ENCODE peak calls at places on chromosomes 12 and 14, in four cellular contexts. One of them, this sample, is unnamed.

GRCh38 chr12:122079532-122080081 is 1.1 kb downstream of the MLXIP start:
- DNase-seq in amygdala: no peak
- DNase-seq in cardiac muscle cell: no peak
- DNase-seq in hepatocyte: no peak
- DNase-seq in this sample: no peak

GRCh38 chr14:99213101-99213500 is 58.9 kb downstream of the BCL11B start:
- DNase-seq in amygdala: no peak
- DNase-seq in cardiac muscle cell: no peak
- DNase-seq in hepatocyte: no peak
- DNase-seq in this sample: no peak

GRCh38 chr14:95062220-95062619 is 95.1 kb downstream of the DICER1 start:
- DNase-seq in amygdala: no peak
- DNase-seq in cardiac muscle cell: no peak
- DNase-seq in hepatocyte: no peak
- DNase-seq in this sample: no peak

GRCh38 chr12:26346748-26347147 is 151.4 kb downstream of the SSPN start:
- DNase-seq in amygdala: no peak
- DNase-seq in cardiac muscle cell: peak; percentile 9
- DNase-seq in hepatocyte: no peak
- DNase-seq in this sample: no peak

GRCh38 chr14:22888662-22889061 is 5.6 kb downstream of the REM2 start:
- DNase-seq in amygdala: no peak
- DNase-seq in cardiac muscle cell: no peak
- DNase-seq in hepatocyte: no peak
- DNase-seq in this sample: no peak

GRCh38 chr12:26198742-26199141 is 3.4 kb downstream of the SSPN start:
- DNase-seq in amygdala: no peak
- DNase-seq in cardiac muscle cell: peak; percentile 51
- DNase-seq in hepatocyte: peak; percentile 31
- DNase-seq in this sample: no peak

GRCh38 chr14:68955164-68955921 is 23.8 kb downstream of the ACTN1 start:
- DNase-seq in amygdala: no peak
- DNase-seq in cardiac muscle cell: no peak
- DNase-seq in hepatocyte: no peak
- DNase-seq in this sample: no peak

GRCh38 chr14:44113769-44114730 is 393.0 kb downstream of the FSCB start:
- DNase-seq in amygdala: no peak
- DNase-seq in cardiac muscle cell: no peak
- DNase-seq in hepatocyte: no peak
- DNase-seq in this sample: no peak

GRCh38 chr12:108610856-108611605 is 13.1 kb upstream of the TMEM119 start:
- DNase-seq in amygdala: no peak
- DNase-seq in cardiac muscle cell: no peak
- DNase-seq in hepatocyte: no peak
- DNase-seq in this sample: no peak

GRCh38 chr12:25924535-25925001 is 33.9 kb upstream of the RASSF8 start:
- DNase-seq in amygdala: no peak
- DNase-seq in cardiac muscle cell: no peak
- DNase-seq in hepatocyte: no peak
- DNase-seq in this sample: no peak

GRCh38 chr12:102095677-102096263 is 24.1 kb downstream of the NUP37 start:
- DNase-seq in amygdala: no peak
- DNase-seq in cardiac muscle cell: peak; percentile 66
- DNase-seq in hepatocyte: peak; percentile 44
- DNase-seq in this sample: no peak

GRCh38 chr12:108693781-108694180 is 37.5 kb downstream of the CORO1C start:
- DNase-seq in amygdala: no peak
- DNase-seq in cardiac muscle cell: no peak
- DNase-seq in hepatocyte: no peak
- DNase-seq in this sample: no peak

GRCh38 chr12:30753761-30754382 is 879 bp downstream of the CAPRIN2 start:
- DNase-seq in amygdala: no peak
- DNase-seq in cardiac muscle cell: peak; percentile 41
- DNase-seq in hepatocyte: peak; percentile 17
- DNase-seq in this sample: no peak

GRCh38 chr12:38113991-38114390 is 202.6 kb upstream of the ALG10B start:
- DNase-seq in amygdala: no peak
- DNase-seq in cardiac muscle cell: no peak
- DNase-seq in hepatocyte: no peak
- DNase-seq in this sample: no peak

GRCh38 chr12:85740190-85740589 is 96.0 kb downstream of the RASSF9 start:
- DNase-seq in amygdala: no peak
- DNase-seq in cardiac muscle cell: no peak
- DNase-seq in hepatocyte: no peak
- DNase-seq in this sample: no peak

GRCh38 chr12:10889226-10889625 is 5.2 kb upstream of the PRH1 start:
- DNase-seq in amygdala: no peak
- DNase-seq in cardiac muscle cell: no peak
- DNase-seq in hepatocyte: no peak
- DNase-seq in this sample: no peak

GRCh38 chr12:7905071-7905470 is 30.9 kb downstream of the SLC2A3 start:
- DNase-seq in amygdala: no peak
- DNase-seq in cardiac muscle cell: peak; percentile 53
- DNase-seq in hepatocyte: no peak
- DNase-seq in this sample: peak; percentile 3

GRCh38 chr12:123141615-123142517 is 9.0 kb downstream of the PITPNM2 start:
- DNase-seq in amygdala: no peak
- DNase-seq in cardiac muscle cell: peak; percentile 71
- DNase-seq in hepatocyte: peak; percentile 83
- DNase-seq in this sample: no peak

GRCh38 chr14:61129168-61129745 is 148.2 kb downstream of the SLC38A6 start:
- DNase-seq in amygdala: no peak
- DNase-seq in cardiac muscle cell: no peak
- DNase-seq in hepatocyte: no peak
- DNase-seq in this sample: no peak

GRCh38 chr14:58705066-58705465 is 67.3 kb downstream of the DACT1 start:
- DNase-seq in amygdala: no peak
- DNase-seq in cardiac muscle cell: peak; percentile 23
- DNase-seq in hepatocyte: no peak
- DNase-seq in this sample: no peak

GRCh38 chr12:76101739-76102385 is 17.4 kb upstream of the NAP1L1 start:
- DNase-seq in amygdala: no peak
- DNase-seq in cardiac muscle cell: no peak
- DNase-seq in hepatocyte: no peak
- DNase-seq in this sample: no peak

GRCh38 chr12:130226771-130227170 is 64.5 kb downstream of the FZD10 start:
- DNase-seq in amygdala: no peak
- DNase-seq in cardiac muscle cell: no peak
- DNase-seq in hepatocyte: no peak
- DNase-seq in this sample: no peak

GRCh38 chr12:89573081-89573810 is 47.4 kb upstream of the POC1B start:
- DNase-seq in amygdala: no peak
- DNase-seq in cardiac muscle cell: no peak
- DNase-seq in hepatocyte: no peak
- DNase-seq in this sample: no peak

GRCh38 chr14:53748691-53749090 is 207.9 kb downstream of the BMP4 start:
- DNase-seq in amygdala: no peak
- DNase-seq in cardiac muscle cell: no peak
- DNase-seq in hepatocyte: no peak
- DNase-seq in this sample: no peak

GRCh38 chr12:40106655-40107054 is 774 bp upstream of the SLC2A13 start:
- DNase-seq in amygdala: no peak
- DNase-seq in cardiac muscle cell: no peak
- DNase-seq in hepatocyte: no peak
- DNase-seq in this sample: peak; percentile 4